ENCODE peak calls at places on chromosomes 2 and 18, in seven cellular contexts. S is fibroblast of lung, E is mesenchymal stem cell, D is NT2/D1, M is IMR-90, U is H9, X is GM12878. C is an unnamed sample.

GRCh38 chr2:116489292-116489691 is 1325.2 kb upstream of the DDX18 start:
- DNase-seq in S (no peak), E (no peak), D (no peak), M (no peak), U (no peak), X (no peak), C (no peak)

GRCh38 chr18:58363767-58364540 is 264.9 kb downstream of the ALPK2 start:
- DNase-seq in S (peak; percentile 36), E (peak; percentile 29), D (no peak), M (peak; percentile 70), U (no peak), X (no peak), C (no peak)

GRCh38 chr2:121999273-121999672 is 243.8 kb downstream of the TSN start:
- DNase-seq in S (peak; percentile 9), E (peak; percentile 15), D (no peak), M (peak; percentile 63), U (no peak), X (no peak), C (no peak)

GRCh38 chr2:197219636-197220035 is 90.9 kb downstream of the ANKRD44 start:
- DNase-seq in S (peak; percentile 8), E (no peak), D (no peak), M (no peak), U (no peak), X (no peak), C (no peak)

GRCh38 chr2:101038455-101039255 is 36.6 kb downstream of the RPL31 start:
- DNase-seq in S (peak; percentile 17), E (peak; percentile 26), D (no peak), M (no peak), U (peak; percentile 57), X (no peak), C (peak; percentile 73)

GRCh38 chr2:81839780-81840179 is 1535.2 kb upstream of the LRRTM1 start:
- DNase-seq in S (no peak), E (no peak), D (no peak), M (no peak), U (no peak), X (no peak), C (no peak)

GRCh38 chr2:134679740-134680139 is 39.1 kb downstream of the TMEM163 start:
- DNase-seq in S (no peak), E (no peak), D (no peak), M (no peak), U (no peak), X (no peak), C (no peak)

GRCh38 chr18:36366994-36367839 is 69.7 kb downstream of the FHOD3 start:
- DNase-seq in S (no peak), E (no peak), D (no peak), M (no peak), U (no peak), X (peak; percentile 82), C (no peak)

GRCh38 chr18:66999003-66999402 is 395.1 kb upstream of the CDH19 start:
- DNase-seq in S (no peak), E (no peak), D (no peak), M (no peak), U (no peak), X (no peak), C (no peak)

GRCh38 chr2:156088598-156088997 is 243.9 kb downstream of the NR4A2 start:
- DNase-seq in S (no peak), E (peak; percentile 5), D (no peak), M (no peak), U (no peak), X (no peak), C (no peak)

GRCh38 chr2:75645643-75646042 is 940 bp upstream of the MRPL19 start:
- DNase-seq in S (no peak), E (no peak), D (no peak), M (no peak), U (no peak), X (no peak), C (no peak)

GRCh38 chr2:231037202-231037730 is at the start of gene C2orf72:
- DNase-seq in S (no peak), E (no peak), D (no peak), M (no peak), U (no peak), X (no peak), C (no peak)

GRCh38 chr2:105404736-105405135 is 5.9 kb upstream of the FHL2 start:
- DNase-seq in S (no peak), E (peak; percentile 38), D (no peak), M (no peak), U (no peak), X (no peak), C (no peak)

GRCh38 chr2:112004246-112004645 is 50.8 kb upstream of the TMEM87B start:
- DNase-seq in S (no peak), E (no peak), D (no peak), M (peak; percentile 10), U (no peak), X (peak; percentile 12), C (peak; percentile 52)

GRCh38 chr2:10844083-10844482 is 31.5 kb upstream of the PDIA6 start:
- DNase-seq in S (peak; percentile 68), E (peak; percentile 77), D (peak; percentile 57), M (peak; percentile 38), U (peak; percentile 94), X (no peak), C (no peak)

GRCh38 chr2:121902616-121903015 is 147.2 kb downstream of the TSN start:
- DNase-seq in S (no peak), E (no peak), D (no peak), M (no peak), U (no peak), X (no peak), C (no peak)

GRCh38 chr2:218658671-218659257 is 659 bp downstream of the ZNF142 start:
- DNase-seq in S (peak; percentile 27), E (peak; percentile 63), D (peak; percentile 48), M (peak; percentile 38), U (peak; percentile 75), X (no peak), C (peak; percentile 80)

GRCh38 chr2:233453916-233454315 is 99.6 kb downstream of the DGKD start:
- DNase-seq in S (no peak), E (no peak), D (no peak), M (no peak), U (no peak), X (no peak), C (no peak)

GRCh38 chr18:74511823-74512222 is 15.7 kb downstream of the CNDP2 start:
- DNase-seq in S (no peak), E (no peak), D (no peak), M (no peak), U (peak; percentile 12), X (no peak), C (no peak)

GRCh38 chr2:133633851-133634250 is 65.6 kb upstream of the NCKAP5 start:
- DNase-seq in S (peak; percentile 29), E (peak; percentile 63), D (no peak), M (peak; percentile 84), U (no peak), X (no peak), C (no peak)

GRCh38 chr2:20663196-20664070 is 3.5 kb upstream of the GDF7 start:
- DNase-seq in S (no peak), E (no peak), D (no peak), M (no peak), U (peak; percentile 25), X (no peak), C (no peak)

GRCh38 chr2:73249636-73250035 is 15.5 kb downstream of the CCT7 start:
- DNase-seq in S (no peak), E (no peak), D (no peak), M (no peak), U (no peak), X (no peak), C (no peak)

GRCh38 chr2:14631676-14632075 is 841 bp upstream of the LRATD1 start:
- DNase-seq in S (no peak), E (no peak), D (no peak), M (no peak), U (no peak), X (no peak), C (no peak)
- H3K9ac ChIP-seq in S (no peak overlapping the region), E (peak overlapping the region; percentile 42), D (peak overlapping the region; percentile 36), M (no peak overlapping the region), U (no peak overlapping the region), X (no peak overlapping the region), C (no peak overlapping the region)

DNA sequence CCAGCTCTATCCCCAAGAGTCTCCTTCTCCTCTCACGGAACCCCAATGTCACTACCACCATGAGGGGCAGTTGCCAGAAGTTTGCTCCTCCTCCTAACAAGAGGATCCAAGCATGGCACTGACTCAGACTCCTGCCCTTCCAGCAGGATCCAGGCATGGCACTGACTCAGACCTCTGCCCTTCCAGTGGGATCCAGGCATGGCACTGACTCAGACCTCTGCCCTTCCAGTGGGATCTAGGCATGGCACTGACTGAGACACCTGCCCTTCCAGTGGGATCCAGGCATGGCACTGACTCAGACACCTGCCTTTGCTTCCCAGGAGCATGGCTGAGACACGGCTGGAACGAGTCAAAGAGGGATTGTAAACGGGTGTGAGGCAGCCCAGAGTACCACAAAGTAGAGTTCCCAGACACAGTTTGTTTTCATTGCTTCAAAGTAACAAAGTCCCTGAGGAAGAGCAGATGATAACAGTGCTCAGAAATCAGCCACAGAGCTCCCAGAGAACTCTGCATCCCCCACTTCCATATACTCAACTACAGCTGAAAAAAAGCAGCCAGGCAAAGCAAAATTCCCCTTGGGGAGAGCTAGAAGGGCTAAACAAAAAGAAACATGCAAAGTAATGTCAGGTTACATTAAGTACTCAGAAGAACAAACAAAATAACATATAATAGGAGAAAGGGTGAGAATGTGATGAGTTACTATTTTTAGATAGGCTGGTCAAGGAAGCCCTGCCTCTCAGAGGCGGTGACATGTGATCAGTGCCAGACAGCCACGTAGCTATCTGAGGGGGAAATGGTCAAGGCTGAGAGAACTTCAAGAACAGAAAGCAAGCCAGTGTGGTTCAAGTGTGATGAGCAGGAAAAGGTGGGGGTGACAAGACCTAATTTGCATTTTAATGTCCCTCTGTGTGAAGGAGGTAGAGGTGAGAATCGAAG is 3.0 kb downstream of the BUB1 start:
- DNase-seq in S (peak; percentile 49), E (peak; percentile 89), D (no peak), M (peak; percentile 50), U (no peak), X (peak; percentile 98), C (peak; percentile 83)
- H3K9ac ChIP-seq in S (no peak overlapping the region), E (peak overlapping the region; percentile 50), D (peak overlapping the region; percentile 15), M (no peak overlapping the region), U (no peak overlapping the region), X (peak overlapping the region; percentile 83), C (peak overlapping the region; percentile 28)

DNA sequence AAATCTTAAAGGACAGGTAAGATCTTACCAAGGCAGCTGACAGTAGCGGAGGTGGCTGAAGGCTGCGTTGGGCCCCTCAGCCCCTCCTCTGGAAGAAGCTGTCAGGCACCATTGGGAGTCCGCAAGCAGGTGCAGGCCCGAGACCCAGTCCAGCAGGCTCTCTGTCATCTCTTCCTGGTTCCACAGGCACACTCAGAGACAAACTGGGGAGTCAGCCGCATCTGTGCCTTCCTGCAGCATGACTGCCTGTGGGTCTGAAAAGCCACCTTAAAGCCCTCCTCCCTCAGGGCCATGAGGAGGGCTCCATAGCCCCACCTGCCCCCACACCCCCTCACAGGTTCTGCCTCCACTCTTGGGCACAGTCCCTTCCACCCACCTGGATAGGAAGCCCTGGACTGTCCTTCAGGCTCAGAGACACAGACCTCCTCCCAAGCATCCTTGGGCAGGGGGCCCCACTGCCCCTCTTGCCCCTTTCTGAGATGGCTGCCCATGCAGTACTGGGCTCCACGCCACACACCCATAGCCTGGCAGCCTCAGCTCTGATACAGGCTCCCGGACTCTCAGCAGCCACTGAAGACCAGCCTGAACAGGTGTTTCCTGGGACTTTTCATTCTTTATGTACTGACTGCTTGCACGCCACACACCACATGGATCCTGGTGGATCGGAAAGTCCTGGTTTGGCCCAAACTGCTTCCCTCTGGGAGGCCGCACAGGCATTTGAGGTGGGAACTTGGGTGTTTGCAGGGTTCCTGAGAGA is 239.8 kb downstream of the SEPTIN10 start:
- DNase-seq in S (no peak), E (no peak), D (no peak), M (no peak), U (peak; percentile 17), X (no peak), C (no peak)
- H3K9ac ChIP-seq in S (no peak overlapping the region), E (no peak overlapping the region), D (no peak overlapping the region), M (no peak overlapping the region), U (no peak overlapping the region), X (no peak overlapping the region), C (no peak overlapping the region)

GRCh38 chr2:8855019-8855418 is 17.6 kb upstream of the KIDINS220 start:
- DNase-seq in S (no peak), E (no peak), D (peak; percentile 63), M (no peak), U (no peak), X (no peak), C (peak; percentile 21)
- H3K9ac ChIP-seq in S (no peak overlapping the region), E (no peak overlapping the region), D (no peak overlapping the region), M (no peak overlapping the region), U (no peak overlapping the region), X (no peak overlapping the region), C (no peak overlapping the region)